ENCODE peak calls at places on chromosomes 6 and 20, in ten cellular contexts. E, P, S, I, K, V, W, A, G and F are unnamed samples.

GRCh38 chr20:51237278-51237677 is 214.4 kb upstream of the KCNG1 start:
- DNase-seq in P (no peak), I (no peak), K (no peak), A (peak), V (no peak), W (no peak), G (no peak), S (no peak), E (no peak), F (no peak)

GRCh38 chr6:148935705-148936306 is 189.0 kb downstream of the UST start:
- DNase-seq in G (no peak), E (no peak), W (no peak), P (no peak), I (no peak), S (no peak), A (peak), K (peak), V (no peak), F (no peak)

GRCh38 chr20:35772563-35773058 is 796 bp downstream of the PHF20 start:
- DNase-seq in A (no peak), I (no peak), W (no peak), P (no peak), G (no peak), V (no peak), K (no peak), E (no peak), S (no peak), F (no peak)

GRCh38 chr20:1322511-1323245 is 6.3 kb downstream of the SDCBP2 start:
- DNase-seq in I (no peak), V (peak), W (no peak), S (peak), P (no peak), A (peak), E (no peak), K (peak), G (no peak), F (no peak)

GRCh38 chr6:112468359-112468758 is 121.2 kb downstream of the RFPL4B start:
- DNase-seq in P (no peak), S (no peak), A (peak), E (no peak), W (no peak), V (no peak), K (peak), I (no peak), G (no peak), F (no peak)

GRCh38 chr20:8228315-8228714 is 96.2 kb downstream of the PLCB1 start:
- DNase-seq in G (no peak), E (no peak), A (no peak), K (no peak), V (no peak), I (no peak), W (no peak), P (no peak), S (no peak), F (no peak)

GRCh38 chr6:110180228-110181008 is at the start of gene CDC40:
- DNase-seq in I (peak), W (peak), E (peak), V (peak), G (peak), K (no peak), P (no peak), S (peak), A (no peak), F (peak)

GRCh38 chr6:33633462-33634158 is 12.5 kb downstream of the ITPR3 start:
- DNase-seq in I (no peak), S (peak), W (peak), G (peak), P (peak), E (no peak), A (peak), V (peak), K (peak), F (peak)

GRCh38 chr20:45098096-45098773 is 2.7 kb downstream of the KCNS1 start:
- DNase-seq in I (no peak), S (no peak), K (no peak), A (no peak), P (peak), W (peak), G (no peak), E (peak), V (no peak), F (no peak)

GRCh38 chr6:127403636-127404035 is 55.6 kb downstream of the KIAA0408 start:
- DNase-seq in G (no peak), V (no peak), E (no peak), W (no peak), I (no peak), A (no peak), S (no peak), P (no peak), K (no peak), F (no peak)

GRCh38 chr6:32439708-32440214 is at the start of gene HLA-DRA:
- DNase-seq in G (peak), I (no peak), E (peak), A (peak), P (peak), K (peak), W (peak), V (no peak), S (no peak), F (no peak)

GRCh38 chr6:156562019-156562418 is 215.2 kb upstream of the ARID1B start:
- DNase-seq in W (no peak), V (no peak), A (no peak), K (no peak), P (no peak), I (no peak), S (no peak), G (no peak), E (no peak), F (no peak)

GRCh38 chr6:139943391-139943790 is 568.9 kb upstream of the CITED2 start:
- DNase-seq in P (no peak), A (peak), V (no peak), W (no peak), S (no peak), G (peak), E (no peak), I (no peak), K (peak), F (no peak)

GRCh38 chr6:130365166-130366010 is 429 bp upstream of the TMEM200A start:
- DNase-seq in E (peak), W (peak), G (peak), A (peak), I (peak), S (peak), K (peak), V (peak), P (peak), F (peak)

GRCh38 chr6:142416179-142416578 is 114.4 kb downstream of the ADGRG6 start:
- DNase-seq in P (no peak), A (peak), I (no peak), G (no peak), S (no peak), E (no peak), V (no peak), W (no peak), K (peak), F (no peak)

GRCh38 chr6:30325150-30325872 is 1.4 kb upstream of the TRIM39 start:
- DNase-seq in S (no peak), K (peak), W (no peak), V (no peak), G (no peak), A (peak), P (no peak), E (peak), I (no peak), F (no peak)

GRCh38 chr20:48633620-48634257 is 194.1 kb downstream of the PREX1 start:
- DNase-seq in W (no peak), P (no peak), E (no peak), G (no peak), I (no peak), S (no peak), A (no peak), K (no peak), V (no peak), F (no peak)

GRCh38 chr6:127342296-127342945 is 988 bp downstream of the ECHDC1 start:
- DNase-seq in G (no peak), P (peak), E (peak), I (no peak), W (no peak), V (no peak), S (no peak), A (peak), K (peak), F (no peak)

GRCh38 chr6:32700391-32701040 is 34.1 kb upstream of the HLA-DQB1 start:
- DNase-seq in S (no peak), I (no peak), P (peak), A (peak), G (peak), W (peak), V (peak), E (peak), K (peak), F (no peak)

GRCh38 chr6:137193256-137194070 is 20.0 kb upstream of the IL22RA2 start:
- DNase-seq in W (no peak), K (no peak), P (no peak), I (no peak), S (no peak), A (no peak), V (no peak), G (no peak), E (no peak), F (no peak)

GRCh38 chr20:59571591-59572314 is 32.6 kb upstream of the PHACTR3 start:
- DNase-seq in S (peak), I (peak), P (peak), K (peak), E (peak), A (peak), V (peak), W (peak), G (peak), F (peak)

GRCh38 chr6:108574457-108575149 is 13.9 kb downstream of the FOXO3 start:
- DNase-seq in E (no peak), S (no peak), V (no peak), I (no peak), W (no peak), G (no peak), P (no peak), A (no peak), K (no peak), F (no peak)

GRCh38 chr6:129253731-129254130 is 370.8 kb downstream of the LAMA2 start:
- DNase-seq in V (no peak), K (no peak), E (no peak), W (no peak), S (no peak), A (no peak), G (no peak), P (no peak), I (no peak), F (no peak)

GRCh38 chr20:57066126-57066900 is 200.1 kb downstream of the BMP7 start:
- DNase-seq in W (no peak), E (no peak), S (peak), K (no peak), V (no peak), I (no peak), A (no peak), P (no peak), G (no peak), F (no peak)

GRCh38 chr6:53044572-53044971 is 20.6 kb upstream of the FBXO9 start:
- DNase-seq in G (no peak), E (no peak), I (no peak), P (no peak), V (no peak), S (no peak), W (no peak), K (no peak), A (no peak), F (no peak)

GRCh38 chr6:156686429-156686939 is 90.7 kb upstream of the ARID1B start:
- DNase-seq in E (no peak), I (no peak), V (no peak), A (peak), S (no peak), K (peak), G (peak), W (peak), P (peak), F (no peak)

GRCh38 chr20:19690462-19690861 is 67.6 kb upstream of the RIN2 start:
- DNase-seq in V (no peak), P (no peak), K (no peak), A (peak), G (no peak), S (no peak), I (no peak), E (no peak), W (no peak), F (no peak)

GRCh38 chr6:110816677-110817076 is 1.4 kb upstream of the CDK19 start:
- DNase-seq in K (no peak), I (no peak), A (no peak), W (no peak), V (no peak), P (peak), G (no peak), S (no peak), E (no peak), F (peak)

GRCh38 chr6:82362868-82363267 is 749 bp upstream of the TPBG start:
- DNase-seq in V (no peak), S (no peak), G (no peak), P (no peak), K (peak), A (peak), W (no peak), I (no peak), E (no peak), F (no peak)

GRCh38 chr6:82362144-82362543 is 1.5 kb upstream of the TPBG start:
- DNase-seq in S (no peak), W (no peak), A (no peak), E (no peak), V (no peak), K (no peak), P (no peak), I (no peak), G (no peak), F (no peak)

GRCh38 chr6:82364087-82365010 is 732 bp downstream of the TPBG start:
- DNase-seq in I (peak), P (no peak), W (peak), V (peak), S (peak), E (peak), A (peak), K (peak), G (peak), F (no peak)

GRCh38 chr6:82363368-82364086 is at the start of gene TPBG:
- DNase-seq in I (peak), A (peak), V (peak), W (peak), E (peak), K (peak), G (peak), S (peak), P (no peak), F (no peak)

DNA sequence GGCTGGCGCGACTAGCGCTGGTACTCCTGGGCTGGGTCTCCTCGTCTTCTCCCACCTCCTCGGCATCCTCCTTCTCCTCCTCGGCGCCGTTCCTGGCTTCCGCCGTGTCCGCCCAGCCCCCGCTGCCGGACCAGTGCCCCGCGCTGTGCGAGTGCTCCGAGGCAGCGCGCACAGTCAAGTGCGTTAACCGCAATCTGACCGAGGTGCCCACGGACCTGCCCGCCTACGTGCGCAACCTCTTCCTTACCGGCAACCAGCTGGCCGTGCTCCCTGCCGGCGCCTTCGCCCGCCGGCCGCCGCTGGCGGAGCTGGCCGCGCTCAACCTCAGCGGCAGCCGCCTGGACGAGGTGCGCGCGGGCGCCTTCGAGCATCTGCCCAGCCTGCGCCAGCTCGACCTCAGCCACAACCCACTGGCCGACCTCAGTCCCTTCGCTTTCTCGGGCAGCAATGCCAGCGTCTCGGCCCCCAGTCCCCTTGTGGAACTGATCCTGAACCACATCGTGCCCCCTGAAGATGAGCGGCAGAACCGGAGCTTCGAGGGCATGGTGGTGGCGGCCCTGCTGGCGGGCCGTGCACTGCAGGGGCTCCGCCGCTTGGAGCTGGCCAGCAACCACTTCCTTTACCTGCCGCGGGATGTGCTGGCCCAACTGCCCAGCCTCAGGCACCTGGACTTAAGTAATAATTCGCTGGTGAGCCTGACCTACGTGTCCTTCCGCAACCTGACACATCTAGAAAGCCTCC is 1.6 kb downstream of the TPBG start:
- DNase-seq in S (peak), A (peak), W (peak), K (no peak), E (peak), G (no peak), P (no peak), V (no peak), I (peak), F (no peak)
- TF ChIP-seq CTCF in S (peak), A (peak), W (peak), K (peak), E (peak), G (no peak), P (no peak), V (no peak), I (peak), F (no peak)

GRCh38 chr6:170186909-170187668 is 103.8 kb downstream of the DLL1 start:
- DNase-seq in V (no peak), G (no peak), P (no peak), W (no peak), I (peak), K (no peak), S (no peak), E (no peak), A (no peak), F (peak)
- TF ChIP-seq CTCF in V (no peak), G (no peak), P (no peak), W (no peak), I (no peak), K (no peak), S (no peak), E (no peak), A (no peak), F (no peak)

GRCh38 chr20:5222919-5223634 is 93.7 kb downstream of the PROKR2 start:
- DNase-seq in K (peak), I (no peak), A (peak), S (no peak), P (peak), G (peak), V (peak), W (peak), E (peak), F (peak)
- TF ChIP-seq CTCF in K (peak), I (peak), A (peak), S (peak), P (peak), G (no peak), V (peak), W (peak), E (peak), F (peak)

DNA sequence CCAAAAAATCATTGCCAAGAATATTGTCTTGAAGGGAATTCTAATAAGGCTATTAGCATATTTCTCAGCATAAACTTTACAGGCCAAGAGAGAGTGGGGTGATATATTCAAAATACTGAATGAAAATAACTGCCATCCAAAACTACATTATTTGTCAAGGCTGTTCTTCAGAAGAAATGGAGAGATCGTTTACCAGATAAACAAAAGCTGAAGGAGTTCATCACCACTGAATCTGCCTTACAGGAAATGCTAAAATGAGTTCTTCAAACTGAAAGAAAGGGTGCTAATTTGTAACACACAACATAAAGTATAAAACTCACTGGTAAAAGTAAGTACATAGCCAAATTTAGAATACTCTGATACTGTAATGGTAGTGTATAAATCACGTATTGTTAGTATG is 517.0 kb downstream of the TENT5A start:
- DNase-seq in A (no peak), G (no peak), E (no peak), W (no peak), P (no peak), K (no peak), S (no peak), I (no peak), V (no peak), F (no peak)
- TF ChIP-seq CTCF in A (no peak), G (no peak), E (no peak), W (no peak), P (no peak), K (no peak), S (no peak), I (no peak), V (no peak), F (no peak)

GRCh38 chr20:9627219-9627618 is 112.8 kb downstream of the LAMP5 start:
- DNase-seq in E (no peak), G (no peak), V (no peak), I (no peak), S (no peak), P (no peak), W (no peak), A (no peak), K (no peak), F (no peak)

GRCh38 chr20:9626357-9626756 is 112.0 kb downstream of the LAMP5 start:
- DNase-seq in W (no peak), P (no peak), S (no peak), I (no peak), K (no peak), V (no peak), E (no peak), G (no peak), A (no peak), F (no peak)

GRCh38 chr20:9629821-9630220 is 115.4 kb downstream of the LAMP5 start:
- DNase-seq in S (no peak), I (no peak), W (no peak), V (no peak), P (no peak), G (no peak), E (no peak), A (no peak), K (no peak), F (no peak)

GRCh38 chr20:9628166-9628565 is 113.8 kb downstream of the LAMP5 start:
- DNase-seq in A (no peak), G (no peak), E (no peak), V (no peak), S (no peak), I (no peak), K (no peak), P (no peak), W (no peak), F (no peak)

DNA sequence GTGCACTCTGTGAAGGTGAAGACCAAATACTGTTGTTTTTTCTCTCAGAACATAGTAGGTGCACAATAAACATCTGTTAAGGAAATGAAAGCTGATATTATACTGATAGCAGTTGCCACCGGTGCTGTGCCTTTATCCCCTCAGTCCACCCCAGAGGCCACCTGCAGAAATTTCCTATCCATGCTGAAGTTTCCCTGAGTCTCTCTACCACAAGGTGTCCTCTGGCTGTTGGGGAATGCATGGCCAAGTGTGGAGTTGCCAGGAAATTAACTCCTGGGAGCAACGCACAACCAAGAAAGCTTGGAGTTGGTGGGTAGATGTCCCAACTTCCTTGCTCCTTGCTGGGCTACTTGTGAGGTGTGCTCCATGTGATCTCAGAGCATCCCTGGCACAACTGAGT is 114.2 kb downstream of the LAMP5 start:
- DNase-seq in G (no peak), V (no peak), I (no peak), P (no peak), E (no peak), W (no peak), K (no peak), A (no peak), S (no peak), F (no peak)
- TF ChIP-seq CTCF in G (no peak), V (no peak), I (no peak), P (no peak), E (no peak), W (no peak), K (no peak), A (no peak), S (no peak), F (no peak)

DNA sequence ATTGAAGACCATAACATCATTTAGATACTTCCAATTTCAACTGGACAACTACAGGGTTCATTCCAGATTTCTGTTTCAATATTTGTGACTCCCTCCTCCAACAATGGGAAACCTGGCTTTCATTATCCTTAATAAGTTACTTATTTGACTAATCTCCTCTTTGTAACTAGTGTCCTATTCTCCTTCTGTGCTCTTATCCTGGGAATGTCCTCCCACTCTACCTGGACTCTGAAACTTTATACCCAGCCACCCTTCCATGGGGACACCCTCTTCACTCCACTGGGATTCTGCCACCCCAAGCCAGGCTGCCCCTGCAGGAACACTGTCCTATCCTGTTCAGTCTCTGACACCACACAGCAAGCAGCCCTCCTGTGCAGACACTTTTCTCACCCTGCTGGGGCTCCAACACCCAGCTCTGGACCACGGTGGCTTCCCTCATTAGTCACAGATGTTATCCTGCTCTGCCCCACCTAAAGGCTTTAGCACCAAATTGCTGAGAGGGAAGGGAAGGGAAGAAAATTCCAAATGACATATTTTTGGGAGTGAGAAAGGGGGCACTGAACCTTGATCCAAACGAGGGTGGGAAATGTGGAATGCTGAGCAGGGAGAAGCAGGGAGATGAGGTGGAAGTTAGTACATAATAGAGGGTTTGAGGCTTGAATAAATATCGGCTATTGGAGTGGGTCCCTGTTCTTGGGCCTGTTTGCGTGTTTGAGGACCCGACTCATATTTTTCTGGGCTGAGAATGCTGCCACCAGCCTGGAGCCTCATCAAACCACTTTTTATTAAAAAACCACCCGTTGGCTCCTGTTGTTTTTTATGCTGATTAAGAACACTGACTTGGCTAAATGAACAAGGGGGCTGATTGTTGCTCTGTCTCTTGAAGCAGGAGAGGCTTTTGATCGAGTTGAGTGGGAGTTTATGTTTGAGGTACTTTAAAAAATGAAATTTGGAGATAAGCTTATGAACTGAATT is 54.0 kb upstream of the AKIRIN2 start:
- DNase-seq in I (no peak), K (no peak), V (no peak), P (no peak), A (peak), G (no peak), S (no peak), E (no peak), W (no peak), F (no peak)
- TF ChIP-seq CTCF in I (no peak), K (no peak), V (no peak), P (no peak), A (no peak), G (no peak), S (no peak), E (no peak), W (no peak), F (no peak)